ENCODE peak calls at places on chromosome 20, in five cellular contexts. X is iris pigment epithelial cell, U is GDM1, C is NCI-H2081 treated with DMSO at 0.1 percent for 48 hours, W is NCI-H1092. N is an unnamed sample.

GRCh38 chr20:35410613-35411012 is 1.2 kb downstream of the UQCC1 start:
- DNase-seq in W (no peak), U (no peak), C (no peak), X (no peak), N (no peak)

GRCh38 chr20:37552415-37552814 is 24.7 kb upstream of the BLCAP start:
- DNase-seq in C (no peak), U (no peak), X (peak), W (no peak), N (peak)

GRCh38 chr20:44736170-44737021 is 9.3 kb upstream of the KCNK15 start:
- DNase-seq in C (no peak), U (peak), X (peak), W (no peak), N (peak)

GRCh38 chr20:62052842-62053464 is 12.7 kb downstream of the TAF4 start:
- DNase-seq in U (no peak), W (no peak), C (no peak), X (no peak), N (no peak)

GRCh38 chr20:52923123-52923543 is 49.0 kb upstream of the TSHZ2 start:
- DNase-seq in C (no peak), W (no peak), X (peak), U (no peak), N (peak)

GRCh38 chr20:3701061-3701998 is 11.1 kb downstream of the SIGLEC1 start:
- DNase-seq in X (no peak), U (no peak), C (no peak), W (no peak), N (no peak)

GRCh38 chr20:986733-987355 is 15.3 kb downstream of the RSPO4 start:
- DNase-seq in X (no peak), C (no peak), W (no peak), U (no peak), N (peak)

GRCh38 chr20:31934968-31935764 is 16.7 kb downstream of the PDRG1 start:
- DNase-seq in U (no peak), X (no peak), W (no peak), C (no peak), N (no peak)

GRCh38 chr20:32473231-32474008 is 111.7 kb downstream of the NOL4L start:
- DNase-seq in U (no peak), X (no peak), C (no peak), W (no peak), N (no peak)

GRCh38 chr20:57079016-57080005 is 187.1 kb downstream of the BMP7 start:
- DNase-seq in W (no peak), U (no peak), X (no peak), C (no peak), N (no peak)

GRCh38 chr20:13821876-13822275 is 37.0 kb downstream of the NDUFAF5 start:
- DNase-seq in W (no peak), C (no peak), U (no peak), X (peak), N (peak)

GRCh38 chr20:34129518-34130162 is 17.6 kb upstream of the EIF2S2 start:
- DNase-seq in C (peak), W (peak), U (peak), X (peak), N (peak)

GRCh38 chr20:15895126-15895525 is 678.1 kb downstream of the KIF16B start:
- DNase-seq in X (no peak), C (no peak), U (no peak), W (no peak), N (no peak)

GRCh38 chr20:1327241-1327653 is 1.7 kb downstream of the SDCBP2 start:
- DNase-seq in X (peak), W (no peak), U (no peak), C (no peak), N (peak)

GRCh38 chr20:48380661-48381060 is 447.1 kb downstream of the PREX1 start:
- DNase-seq in W (no peak), U (no peak), C (no peak), X (no peak), N (no peak)

GRCh38 chr20:49282584-49283171 is 4.8 kb upstream of the ZNFX1 start:
- DNase-seq in W (no peak), X (no peak), C (no peak), U (no peak), N (no peak)

GRCh38 chr20:12942123-12942522 is 66.6 kb upstream of the SPTLC3 start:
- DNase-seq in C (no peak), X (no peak), W (no peak), U (no peak), N (no peak)

GRCh38 chr20:2518558-2518957 is 9.8 kb upstream of the ZNF343 start:
- DNase-seq in X (no peak), W (no peak), U (no peak), C (no peak), N (no peak)

GRCh38 chr20:48153523-48153922 is 368.2 kb upstream of the SULF2 start:
- DNase-seq in C (no peak), W (peak), X (peak), U (no peak), N (no peak)

GRCh38 chr20:25058051-25058796 is at the start of gene ACSS1:
- DNase-seq in C (no peak), U (peak), W (no peak), X (no peak), N (no peak)

GRCh38 chr20:52154575-52154974 is 37.0 kb downstream of the ZFP64 start:
- DNase-seq in U (no peak), W (no peak), C (no peak), X (no peak), N (no peak)

GRCh38 chr20:50510706-50511401 is 671 bp downstream of the PTPN1 start:
- DNase-seq in X (no peak), W (no peak), C (no peak), U (no peak), N (no peak)

GRCh38 chr20:22180244-22180643 is 404.1 kb downstream of the FOXA2 start:
- DNase-seq in C (no peak), W (no peak), U (no peak), X (no peak), N (no peak)

GRCh38 chr20:24208652-24209051 is 220.1 kb upstream of the GGTLC1 start:
- DNase-seq in U (no peak), C (no peak), X (no peak), W (no peak), N (no peak)

GRCh38 chr20:62019144-62019805 is 46.4 kb downstream of the TAF4 start:
- DNase-seq in U (no peak), C (no peak), X (no peak), W (no peak), N (no peak)

GRCh38 chr20:38564680-38565079 is 16.3 kb upstream of the ADIG start:
- DNase-seq in W (no peak), X (no peak), C (no peak), U (no peak), N (no peak)

GRCh38 chr20:61742097-61742805 is 323.4 kb downstream of the TAF4 start:
- DNase-seq in W (no peak), U (no peak), X (peak), C (no peak), N (no peak)

GRCh38 chr20:7269452-7269851 is 502.0 kb downstream of the BMP2 start:
- DNase-seq in U (no peak), C (no peak), W (no peak), X (no peak), N (peak)

GRCh38 chr20:11375966-11376365 is 541.7 kb upstream of the BTBD3 start:
- DNase-seq in U (no peak), W (no peak), X (peak), C (no peak), N (peak)

GRCh38 chr20:8007490-8007889 is 12.1 kb downstream of the TMX4 start:
- DNase-seq in W (no peak), U (no peak), C (no peak), X (no peak), N (no peak)

GRCh38 chr20:37598101-37598530 is 70.4 kb upstream of the BLCAP start:
- DNase-seq in C (no peak), W (peak), U (no peak), X (no peak), N (no peak)

GRCh38 chr20:10855778-10856177 is 182.0 kb upstream of the JAG1 start:
- DNase-seq in C (no peak), W (no peak), X (no peak), U (no peak), N (no peak)